ENCODE peak calls at places on chromosomes 1 and 21, in six cellular contexts. One of them, this sample, is unnamed. For H4K20me1, the result is how much of the 10 kb centered on the place peaks cover.

GRCh38 chr1:36199934-36200741 is 24.1 kb upstream of the THRAP3 start:
- DNase-seq in neural progenitor cell: no peak
- DNase-seq in fibroblast of lung: peak
- DNase-seq in GM12878: no peak
- DNase-seq in GM23248: peak
- DNase-seq in MM.1S: no peak
- DNase-seq in this sample: peak

GRCh38 chr1:199551967-199552565 is 475.4 kb upstream of the NR5A2 start:
- DNase-seq in GM23248: peak
- DNase-seq in fibroblast of lung: peak
- DNase-seq in MM.1S: peak
- DNase-seq in neural progenitor cell: peak
- DNase-seq in GM12878: no peak
- DNase-seq in this sample: peak

GRCh38 chr1:109300650-109301151 is 6.1 kb downstream of the MYBPHL start:
- DNase-seq in GM12878: no peak
- DNase-seq in neural progenitor cell: no peak
- DNase-seq in fibroblast of lung: no peak
- DNase-seq in GM23248: no peak
- DNase-seq in MM.1S: no peak
- DNase-seq in this sample: no peak

GRCh38 chr1:16018749-16019515 is 1.1 kb upstream of the HSPB7 start:
- DNase-seq in fibroblast of lung: no peak
- DNase-seq in GM12878: no peak
- DNase-seq in MM.1S: no peak
- DNase-seq in GM23248: peak
- DNase-seq in neural progenitor cell: no peak
- DNase-seq in this sample: no peak

GRCh38 chr1:212498243-212498642 is 65.5 kb downstream of the NENF start:
- DNase-seq in GM23248: peak
- DNase-seq in neural progenitor cell: no peak
- DNase-seq in GM12878: no peak
- DNase-seq in MM.1S: no peak
- DNase-seq in fibroblast of lung: peak
- DNase-seq in this sample: peak

GRCh38 chr1:237774246-237774645 is 116.5 kb downstream of the ZP4 start:
- DNase-seq in fibroblast of lung: no peak
- DNase-seq in GM23248: no peak
- DNase-seq in GM12878: no peak
- DNase-seq in MM.1S: no peak
- DNase-seq in neural progenitor cell: no peak
- DNase-seq in this sample: no peak

GRCh38 chr1:102262994-102263393 is 266.3 kb upstream of the OLFM3 start:
- DNase-seq in fibroblast of lung: no peak
- DNase-seq in GM23248: no peak
- DNase-seq in GM12878: no peak
- DNase-seq in MM.1S: no peak
- DNase-seq in neural progenitor cell: no peak
- DNase-seq in this sample: no peak

GRCh38 chr1:7861452-7861851 is 8.6 kb upstream of the UTS2 start:
- DNase-seq in GM23248: no peak
- DNase-seq in fibroblast of lung: no peak
- DNase-seq in neural progenitor cell: no peak
- DNase-seq in MM.1S: no peak
- DNase-seq in GM12878: no peak
- DNase-seq in this sample: no peak

GRCh38 chr1:17259233-17259873 is 10.5 kb downstream of the PADI3 start:
- DNase-seq in fibroblast of lung: peak
- DNase-seq in GM23248: peak
- DNase-seq in neural progenitor cell: no peak
- DNase-seq in GM12878: no peak
- DNase-seq in MM.1S: no peak
- DNase-seq in this sample: no peak

GRCh38 chr1:179706339-179706941 is 36.7 kb upstream of the FAM163A start:
- DNase-seq in GM23248: peak
- DNase-seq in fibroblast of lung: peak
- DNase-seq in GM12878: no peak
- DNase-seq in neural progenitor cell: peak
- DNase-seq in MM.1S: peak
- DNase-seq in this sample: peak

GRCh38 chr21:34836103-34836932 is 167.5 kb downstream of the CLIC6 start:
- DNase-seq in neural progenitor cell: no peak
- DNase-seq in GM23248: peak
- DNase-seq in fibroblast of lung: peak
- DNase-seq in MM.1S: no peak
- DNase-seq in GM12878: no peak
- DNase-seq in this sample: peak

GRCh38 chr1:154861607-154862094 is 8.4 kb downstream of the KCNN3 start:
- DNase-seq in GM12878: no peak
- DNase-seq in fibroblast of lung: peak
- DNase-seq in MM.1S: no peak
- DNase-seq in neural progenitor cell: no peak
- DNase-seq in GM23248: no peak
- DNase-seq in this sample: no peak

GRCh38 chr1:117231748-117232373 is 21.1 kb upstream of the VTCN1 start:
- DNase-seq in neural progenitor cell: no peak
- DNase-seq in GM12878: no peak
- DNase-seq in MM.1S: no peak
- DNase-seq in GM23248: no peak
- DNase-seq in fibroblast of lung: no peak
- DNase-seq in this sample: no peak

GRCh38 chr1:3717715-3718601 is 34.3 kb upstream of the CCDC27 start:
- DNase-seq in MM.1S: no peak
- DNase-seq in GM23248: peak
- DNase-seq in fibroblast of lung: no peak
- DNase-seq in GM12878: no peak
- DNase-seq in neural progenitor cell: peak
- DNase-seq in this sample: no peak

GRCh38 chr21:42164064-42164789 is 54.7 kb upstream of the ABCG1 start:
- DNase-seq in GM12878: no peak
- DNase-seq in neural progenitor cell: peak
- DNase-seq in fibroblast of lung: peak
- DNase-seq in MM.1S: peak
- DNase-seq in GM23248: no peak
- DNase-seq in this sample: peak

GRCh38 chr1:163300569-163300968 is 21.2 kb upstream of the NUF2 start:
- DNase-seq in fibroblast of lung: no peak
- DNase-seq in neural progenitor cell: no peak
- DNase-seq in GM12878: no peak
- DNase-seq in GM23248: no peak
- DNase-seq in MM.1S: no peak
- DNase-seq in this sample: no peak

GRCh38 chr1:171257207-171258052 is 9.1 kb downstream of the FMO1 start:
- DNase-seq in MM.1S: peak
- DNase-seq in GM23248: peak
- DNase-seq in neural progenitor cell: no peak
- DNase-seq in GM12878: no peak
- DNase-seq in fibroblast of lung: peak
- DNase-seq in this sample: peak

GRCh38 chr1:58859769-58860455 is 76.1 kb upstream of the JUN start:
- DNase-seq in neural progenitor cell: no peak
- DNase-seq in GM12878: no peak
- DNase-seq in GM23248: no peak
- DNase-seq in fibroblast of lung: no peak
- DNase-seq in MM.1S: no peak
- DNase-seq in this sample: no peak

GRCh38 chr1:41528106-41528505 is 43.6 kb upstream of the EDN2 start:
- DNase-seq in GM23248: no peak
- DNase-seq in neural progenitor cell: no peak
- DNase-seq in fibroblast of lung: no peak
- DNase-seq in GM12878: no peak
- DNase-seq in MM.1S: no peak
- DNase-seq in this sample: no peak

DNA sequence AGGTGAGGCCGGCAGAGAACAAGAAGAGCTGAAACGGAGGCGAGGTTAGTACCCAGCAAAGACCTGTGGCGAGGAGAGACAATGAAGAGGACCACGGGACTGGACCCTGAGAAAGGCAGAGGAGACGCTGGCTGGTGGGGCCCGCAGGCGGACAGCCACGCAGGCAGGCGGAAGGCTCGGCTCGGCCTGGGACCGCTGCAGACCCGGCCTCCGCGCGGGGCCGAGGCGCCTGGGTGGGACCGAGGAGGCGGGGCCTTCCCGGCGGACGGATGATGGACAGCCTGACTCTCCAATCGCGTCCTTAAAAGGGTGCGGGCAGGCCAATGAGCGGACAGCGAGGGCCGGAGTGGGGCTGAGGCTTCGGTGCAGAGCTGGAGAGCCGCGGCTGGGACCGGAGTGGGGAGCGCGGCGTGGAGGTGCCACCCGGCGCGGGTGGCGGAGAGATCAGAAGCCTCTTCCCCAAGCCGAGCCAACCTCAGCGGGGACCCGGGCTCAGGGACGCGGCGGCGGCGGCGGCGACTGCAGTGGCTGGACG is at the start of gene MPZL1:
- DNase-seq in MM.1S: peak
- DNase-seq in GM23248: peak
- DNase-seq in fibroblast of lung: peak
- DNase-seq in GM12878: peak
- DNase-seq in neural progenitor cell: peak
- DNase-seq in this sample: peak
- H3K9ac ChIP-seq in MM.1S: peak
- H3K9ac ChIP-seq in GM23248: peak
- H3K9ac ChIP-seq in fibroblast of lung: peak
- H3K9ac ChIP-seq in GM12878: peak
- H3K9ac ChIP-seq in neural progenitor cell: peak
- H3K9ac ChIP-seq in this sample: peak

GRCh38 chr1:159172599-159173291 is 1.3 kb downstream of the CADM3 start:
- DNase-seq in fibroblast of lung: no peak
- DNase-seq in GM23248: no peak
- DNase-seq in neural progenitor cell: peak
- DNase-seq in MM.1S: no peak
- DNase-seq in GM12878: no peak
- DNase-seq in this sample: no peak
- H3K4me3 ChIP-seq in fibroblast of lung: no peak
- H3K4me3 ChIP-seq in GM23248: no peak
- H3K4me3 ChIP-seq in neural progenitor cell: peak
- H3K4me3 ChIP-seq in MM.1S: no peak
- H3K4me3 ChIP-seq in GM12878: no peak
- H3K4me3 ChIP-seq in this sample: no peak

GRCh38 chr1:39116868-39117728 is 87.4 kb upstream of the MACF1 start:
- DNase-seq in GM12878: no peak
- DNase-seq in MM.1S: no peak
- DNase-seq in fibroblast of lung: peak
- DNase-seq in GM23248: peak
- DNase-seq in neural progenitor cell: no peak
- DNase-seq in this sample: peak
- H4K20me1 ChIP-seq in GM12878: under half
- H4K20me1 ChIP-seq in MM.1S: under half
- H4K20me1 ChIP-seq in fibroblast of lung: under half
- H4K20me1 ChIP-seq in GM23248: under half
- H4K20me1 ChIP-seq in neural progenitor cell: half or more
- H4K20me1 ChIP-seq in this sample: under half

GRCh38 chr1:182616130-182617074 is 12.2 kb upstream of the RGS16 start:
- DNase-seq in GM12878: peak
- DNase-seq in GM23248: peak
- DNase-seq in fibroblast of lung: peak
- DNase-seq in MM.1S: peak
- DNase-seq in neural progenitor cell: peak
- DNase-seq in this sample: peak
- H3K9ac ChIP-seq in GM12878: no peak
- H3K9ac ChIP-seq in GM23248: peak
- H3K9ac ChIP-seq in fibroblast of lung: no peak
- H3K9ac ChIP-seq in MM.1S: no peak
- H3K9ac ChIP-seq in neural progenitor cell: no peak
- H3K9ac ChIP-seq in this sample: no peak

DNA sequence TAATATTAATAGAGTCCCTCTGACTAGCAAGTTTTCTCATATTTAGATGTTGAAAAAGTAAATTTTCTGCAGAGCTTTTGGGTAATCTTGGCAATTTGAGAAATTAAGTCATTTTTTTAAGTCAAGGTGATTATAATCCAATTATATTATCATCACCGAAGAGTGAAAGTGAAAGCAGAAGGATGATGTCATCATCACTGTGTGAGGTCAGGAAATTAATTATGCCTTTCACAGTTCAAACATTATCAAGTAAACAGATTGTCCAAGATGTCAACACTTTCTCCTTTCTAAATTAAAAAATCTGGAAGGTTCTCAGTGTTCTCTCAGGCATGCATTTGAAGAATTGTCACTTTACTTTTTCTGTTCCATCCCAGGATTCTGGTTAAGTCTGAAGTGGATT is 296.0 kb downstream of the TBX15 start:
- DNase-seq in GM23248: no peak
- DNase-seq in MM.1S: no peak
- DNase-seq in neural progenitor cell: no peak
- DNase-seq in fibroblast of lung: no peak
- DNase-seq in GM12878: no peak
- DNase-seq in this sample: no peak
- H3K4me3 ChIP-seq in GM23248: no peak
- H3K4me3 ChIP-seq in MM.1S: no peak
- H3K4me3 ChIP-seq in neural progenitor cell: no peak
- H3K4me3 ChIP-seq in fibroblast of lung: no peak
- H3K4me3 ChIP-seq in GM12878: no peak
- H3K4me3 ChIP-seq in this sample: no peak

GRCh38 chr1:156742017-156742416 is 1.1 kb upstream of the MRPL24 start:
- DNase-seq in fibroblast of lung: no peak
- DNase-seq in MM.1S: no peak
- DNase-seq in neural progenitor cell: no peak
- DNase-seq in GM23248: no peak
- DNase-seq in GM12878: no peak
- DNase-seq in this sample: no peak

GRCh38 chr1:156741613-156741983 is 710 bp upstream of the MRPL24 start:
- DNase-seq in neural progenitor cell: no peak
- DNase-seq in fibroblast of lung: no peak
- DNase-seq in MM.1S: peak
- DNase-seq in GM12878: no peak
- DNase-seq in GM23248: no peak
- DNase-seq in this sample: no peak

GRCh38 chr1:156743367-156744302 is 2.7 kb upstream of the MRPL24 start:
- DNase-seq in GM12878: no peak
- DNase-seq in GM23248: no peak
- DNase-seq in neural progenitor cell: no peak
- DNase-seq in fibroblast of lung: no peak
- DNase-seq in MM.1S: no peak
- DNase-seq in this sample: no peak

GRCh38 chr1:156744344-156744743 is 3.5 kb upstream of the MRPL24 start:
- DNase-seq in GM12878: no peak
- DNase-seq in MM.1S: no peak
- DNase-seq in fibroblast of lung: no peak
- DNase-seq in GM23248: no peak
- DNase-seq in neural progenitor cell: no peak
- DNase-seq in this sample: no peak

DNA sequence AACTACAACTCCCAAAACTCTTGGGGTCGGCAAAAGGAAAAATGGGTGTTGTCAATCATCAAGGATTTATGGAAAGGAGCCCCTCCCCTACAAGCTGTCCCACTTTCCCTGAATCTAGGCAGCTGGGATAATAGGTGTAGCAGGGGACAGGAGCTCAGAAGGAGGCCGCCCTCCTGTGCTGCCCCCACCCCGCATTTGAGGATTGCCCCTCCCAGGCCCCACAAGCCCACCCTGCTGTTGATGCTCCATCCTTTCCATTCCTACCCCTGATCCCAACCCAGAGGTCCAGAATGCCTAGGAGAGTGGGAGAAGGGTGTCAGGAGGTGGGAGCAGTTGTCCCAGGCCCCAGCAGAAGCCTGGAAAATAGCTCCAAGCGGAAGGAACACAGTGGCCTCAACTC is 1.9 kb upstream of the MRPL24 start:
- DNase-seq in MM.1S: no peak
- DNase-seq in neural progenitor cell: no peak
- DNase-seq in GM12878: no peak
- DNase-seq in fibroblast of lung: no peak
- DNase-seq in GM23248: no peak
- DNase-seq in this sample: no peak
- H4K20me1 ChIP-seq in MM.1S: under half
- H4K20me1 ChIP-seq in neural progenitor cell: under half
- H4K20me1 ChIP-seq in GM12878: under half
- H4K20me1 ChIP-seq in fibroblast of lung: under half
- H4K20me1 ChIP-seq in GM23248: under half
- H4K20me1 ChIP-seq in this sample: under half

GRCh38 chr1:40373323-40374283 is at the start of gene SMAP2:
- DNase-seq in neural progenitor cell: peak
- DNase-seq in fibroblast of lung: peak
- DNase-seq in GM23248: peak
- DNase-seq in GM12878: peak
- DNase-seq in MM.1S: peak
- DNase-seq in this sample: peak
- H3K9ac ChIP-seq in neural progenitor cell: no peak
- H3K9ac ChIP-seq in fibroblast of lung: peak
- H3K9ac ChIP-seq in GM23248: peak
- H3K9ac ChIP-seq in GM12878: peak
- H3K9ac ChIP-seq in MM.1S: peak
- H3K9ac ChIP-seq in this sample: peak

This sample was measured in mammary epithelial cell.